ENCODE peak calls at places on chromosome 15, in seven cellular contexts. Q is NCI-H774, C is right lobe of liver, N is BE2C, A is PC-3, F is progenitor cell of endocrine pancreas, B is iPS DF 19.7. K is an unnamed sample.

GRCh38 chr15:95932676-95933075 is 397.8 kb upstream of the NR2F2 start:
- DNase-seq in C (no peak), F (no peak), Q (no peak), B (no peak), A (peak), N (no peak), K (no peak)

GRCh38 chr15:40789119-40789518 is 17.8 kb upstream of the ZFYVE19 start:
- DNase-seq in A (no peak), Q (no peak), C (no peak), F (no peak), B (no peak), N (no peak), K (no peak)

GRCh38 chr15:28904541-28905303 is 18.9 kb downstream of the APBA2 start:
- DNase-seq in Q (no peak), B (no peak), A (no peak), N (no peak), F (no peak), C (no peak), K (no peak)

GRCh38 chr15:51751687-51752683 is 588 bp downstream of the TMOD2 start:
- DNase-seq in N (peak), C (peak), Q (no peak), B (no peak), A (peak), F (peak), K (no peak)

GRCh38 chr15:70584838-70585706 is 178.3 kb downstream of the UACA start:
- DNase-seq in C (no peak), B (no peak), A (peak), N (peak), F (peak), Q (no peak), K (no peak)

GRCh38 chr15:63072023-63072650 is 29.6 kb downstream of the TPM1 start:
- DNase-seq in B (no peak), N (no peak), A (no peak), C (no peak), Q (no peak), F (no peak), K (no peak)

GRCh38 chr15:58980351-58980939 is 7.0 kb upstream of the RNF111 start:
- DNase-seq in B (no peak), A (peak), N (no peak), C (no peak), Q (peak), F (no peak), K (no peak)

GRCh38 chr15:69664572-69665326 is 212.1 kb downstream of the RPLP1 start:
- DNase-seq in B (no peak), F (no peak), N (no peak), A (no peak), Q (peak), C (no peak), K (no peak)

GRCh38 chr15:99124641-99125040 is 19.8 kb downstream of the SYNM start:
- DNase-seq in C (no peak), N (no peak), F (no peak), Q (no peak), B (no peak), A (no peak), K (no peak)